ENCODE peak calls at places on chromosomes 13 and 19, in eight cellular contexts. D is tibial nerve, E is GM23248, H is GM23338, O is breast epithelium, W is GM12878, Q is A549, F is PC-9. B is an unnamed sample.

GRCh38 chr19:12788025-12788681 is 3.1 kb upstream of the JUNB start:
- DNase-seq in D (no peak), E (peak; percentile 38), H (no peak), O (no peak), W (no peak), Q (no peak), F (no peak), B (no peak)

GRCh38 chr19:1952635-1953034 is 11.7 kb downstream of the CSNK1G2 start:
- DNase-seq in D (no peak), E (peak; percentile 43), H (no peak), O (no peak), W (no peak), Q (no peak), F (no peak), B (no peak)

GRCh38 chr19:7968796-7969559 is 25.5 kb upstream of the TIMM44 start:
- DNase-seq in D (no peak), E (peak; percentile 47), H (no peak), O (no peak), W (no peak), Q (no peak), F (no peak), B (no peak)

GRCh38 chr13:26987614-26988013 is 184.0 kb downstream of the USP12 start:
- DNase-seq in D (no peak), E (no peak), H (no peak), O (no peak), W (no peak), Q (no peak), F (no peak), B (no peak)

GRCh38 chr19:10468133-10468532 is 35.0 kb downstream of the KEAP1 start:
- DNase-seq in D (no peak), E (no peak), H (peak; percentile 67), O (no peak), W (no peak), Q (no peak), F (no peak), B (no peak)

GRCh38 chr13:88857256-88857655 is 1186.1 kb downstream of the SLITRK5 start:
- DNase-seq in D (no peak), E (no peak), H (no peak), O (no peak), W (no peak), Q (no peak), F (no peak), B (no peak)

GRCh38 chr19:19275166-19275565 is 2.1 kb upstream of the TM6SF2 start:
- DNase-seq in D (no peak), E (no peak), H (no peak), O (no peak), W (no peak), Q (no peak), F (no peak), B (no peak)

GRCh38 chr19:18587962-18588610 is 512 bp upstream of the REX1BD start:
- DNase-seq in D (no peak), E (peak; percentile 59), H (no peak), O (no peak), W (no peak), Q (no peak), F (no peak), B (no peak)

GRCh38 chr13:32443111-32443510 is 15.2 kb upstream of the N4BP2L1 start:
- DNase-seq in D (peak; percentile 19), E (peak; percentile 38), H (peak; percentile 46), O (no peak), W (peak; percentile 60), Q (peak; percentile 6), F (no peak), B (no peak)

GRCh38 chr13:71499235-71499634 is 367.8 kb downstream of the DACH1 start:
- DNase-seq in D (no peak), E (no peak), H (no peak), O (no peak), W (no peak), Q (no peak), F (no peak), B (no peak)

GRCh38 chr13:98581971-98582702 is 5.2 kb upstream of the STK24 start:
- DNase-seq in D (no peak), E (peak; percentile 86), H (no peak), O (no peak), W (no peak), Q (no peak), F (no peak), B (no peak)

GRCh38 chr19:7975037-7975436 is 30.4 kb downstream of the ELAVL1 start:
- DNase-seq in D (no peak), E (no peak), H (no peak), O (no peak), W (no peak), Q (no peak), F (no peak), B (no peak)

GRCh38 chr19:45154064-45154827 is 6.5 kb downstream of the NKPD1 start:
- DNase-seq in D (no peak), E (peak; percentile 72), H (no peak), O (no peak), W (no peak), Q (no peak), F (peak; percentile 68), B (no peak)

GRCh38 chr19:29260477-29261317 is 47.7 kb upstream of the UQCRFS1 start:
- DNase-seq in D (no peak), E (peak; percentile 28), H (peak; percentile 75), O (no peak), W (peak; percentile 3), Q (no peak), F (no peak), B (no peak)

GRCh38 chr13:54805743-54806142 is 1777.1 kb downstream of the OLFM4 start:
- DNase-seq in D (no peak), E (no peak), H (no peak), O (no peak), W (no peak), Q (no peak), F (no peak), B (no peak)

GRCh38 chr13:59494560-59494970 is 669.2 kb downstream of the DIAPH3 start:
- DNase-seq in D (peak; percentile 40), E (peak; percentile 5), H (no peak), O (no peak), W (no peak), Q (no peak), F (no peak), B (no peak)

GRCh38 chr13:112882555-112883024 is 86.4 kb upstream of the MCF2L start:
- DNase-seq in D (no peak), E (no peak), H (no peak), O (no peak), W (no peak), Q (no peak), F (no peak), B (no peak)

GRCh38 chr19:12656899-12657571 is 9.5 kb downstream of the MAN2B1 start:
- DNase-seq in D (no peak), E (peak; percentile 39), H (peak; percentile 98), O (no peak), W (no peak), Q (no peak), F (no peak), B (no peak)

GRCh38 chr19:13363235-13363634 is 143.0 kb downstream of the CACNA1A start:
- DNase-seq in D (no peak), E (no peak), H (no peak), O (no peak), W (no peak), Q (no peak), F (no peak), B (no peak)

DNA sequence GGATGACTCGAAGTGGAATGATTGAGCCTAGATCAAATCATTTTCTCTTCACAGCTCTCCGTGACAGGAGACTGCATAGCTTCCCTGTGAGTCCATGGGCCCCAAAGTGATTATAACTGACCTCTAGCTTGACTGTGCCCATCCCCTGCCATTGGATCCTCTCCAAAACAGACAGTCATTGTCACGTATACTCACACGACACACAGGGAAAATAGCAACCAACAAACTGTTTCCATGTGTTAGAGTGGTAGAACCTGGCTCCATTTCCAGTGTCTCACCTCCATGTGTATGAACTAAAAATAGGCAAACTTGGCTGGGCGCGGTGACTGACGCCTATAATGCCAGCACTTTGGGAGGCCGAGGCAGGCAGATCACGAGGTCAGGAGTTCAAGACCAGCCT is 48.8 kb upstream of the NPAS1 start:
- DNase-seq in D (no peak), E (peak; percentile 95), H (no peak), O (no peak), W (no peak), Q (no peak), F (peak; percentile 16), B (no peak)
- H3K4me1 ChIP-seq in D (peaks cover 67% of the 10 kb centered on the region), E (peaks cover 55% of the 10 kb centered on the region), H (peaks cover 9% of the 10 kb centered on the region), O (no peaks in the 10 kb centered on the region), W (no peaks in the 10 kb centered on the region), Q (peaks cover 32% of the 10 kb centered on the region), F (peaks cover 8% of the 10 kb centered on the region), B (peaks cover 33% of the 10 kb centered on the region)

GRCh38 chr13:50990540-50991506 is 81.2 kb downstream of the RNASEH2B start:
- DNase-seq in D (peak; percentile 69), E (peak; percentile 87), H (peak; percentile 44), O (no peak), W (no peak), Q (no peak), F (no peak), B (no peak)
- H3K27ac ChIP-seq in D (no peak overlapping the region), E (no peak overlapping the region), H (peak overlapping the region; percentile 15), O (peak overlapping the region; percentile 84), W (no peak overlapping the region), Q (no peak overlapping the region), F (no peak overlapping the region), B (peak overlapping the region; percentile 47)

GRCh38 chr19:38837304-38837626 is 5.7 kb upstream of the ECH1 start:
- DNase-seq in D (no peak), E (no peak), H (no peak), O (no peak), W (no peak), Q (no peak), F (no peak), B (no peak)
- H3K4me1 ChIP-seq in D (peaks cover 13% of the 10 kb centered on the region), E (peaks cover 10% of the 10 kb centered on the region), H (peaks cover 7% of the 10 kb centered on the region), O (peaks cover 15% of the 10 kb centered on the region), W (peaks cover 3% of the 10 kb centered on the region), Q (peaks cover 85% of the 10 kb centered on the region), F (peaks cover 77% of the 10 kb centered on the region), B (peaks cover 17% of the 10 kb centered on the region)

GRCh38 chr19:35269425-35270117 is 809 bp downstream of the USF2 start:
- DNase-seq in D (peak; percentile 82), E (peak; percentile 86), H (peak; percentile 89), O (peak; percentile 88), W (peak; percentile 51), Q (peak; percentile 92), F (peak; percentile 93), B (peak; percentile 94)

GRCh38 chr19:35272954-35273649 is 4.3 kb downstream of the USF2 start:
- DNase-seq in D (peak; percentile 33), E (no peak), H (no peak), O (no peak), W (no peak), Q (no peak), F (no peak), B (no peak)

GRCh38 chr19:35270381-35270811 is 1.6 kb downstream of the USF2 start:
- DNase-seq in D (no peak), E (no peak), H (no peak), O (no peak), W (no peak), Q (no peak), F (no peak), B (no peak)

GRCh38 chr19:35272122-35272715 is 3.5 kb downstream of the USF2 start:
- DNase-seq in D (no peak), E (no peak), H (no peak), O (no peak), W (no peak), Q (no peak), F (no peak), B (no peak)

DNA sequence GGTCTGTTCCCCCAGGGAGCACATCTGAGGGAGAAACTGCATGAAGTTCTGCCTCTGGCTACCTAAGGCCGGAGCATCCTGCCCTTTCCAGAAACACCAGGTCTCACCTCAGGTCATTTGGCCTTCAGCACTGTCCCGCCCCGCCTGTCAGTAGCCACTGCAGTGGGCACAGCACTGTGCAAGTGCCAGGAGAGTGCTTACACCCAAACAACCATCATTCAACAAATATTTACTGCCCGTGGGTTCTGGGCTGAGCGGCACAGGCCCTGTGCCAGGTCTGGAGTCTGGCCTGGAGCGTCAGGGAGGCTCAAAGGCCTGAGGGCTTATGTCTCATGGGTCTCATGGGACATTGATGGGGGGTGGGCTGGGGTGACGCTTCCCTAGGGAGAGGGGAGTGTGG is 2.8 kb downstream of the USF2 start:
- DNase-seq in D (no peak), E (no peak), H (no peak), O (no peak), W (no peak), Q (no peak), F (no peak), B (no peak)
- H3K27ac ChIP-seq in D (no peak overlapping the region), E (no peak overlapping the region), H (no peak overlapping the region), O (peak overlapping the region; percentile 9), W (no peak overlapping the region), Q (no peak overlapping the region), F (no peak overlapping the region), B (no peak overlapping the region)